ENCODE peak calls at places on chromosomes 13 and 19, in five cellular contexts. One of them, this sample, is unnamed.

GRCh38 chr13:112765734-112766133 is 75.9 kb downstream of the ATP11A start:
- DNase-seq in fibroblast of lung: no peak
- DNase-seq in keratinocyte: no peak
- DNase-seq in mammary epithelial cell: no peak
- DNase-seq in endothelial cell of umbilical vein: no peak
- DNase-seq in this sample: no peak

GRCh38 chr19:45507864-45508680 is 793 bp downstream of the VASP start:
- DNase-seq in fibroblast of lung: no peak
- DNase-seq in keratinocyte: no peak
- DNase-seq in mammary epithelial cell: no peak
- DNase-seq in endothelial cell of umbilical vein: peak; percentile 24
- DNase-seq in this sample: no peak

GRCh38 chr19:45304141-45304926 is 18.3 kb downstream of the CKM start:
- DNase-seq in fibroblast of lung: no peak
- DNase-seq in keratinocyte: no peak
- DNase-seq in mammary epithelial cell: no peak
- DNase-seq in endothelial cell of umbilical vein: no peak
- DNase-seq in this sample: no peak

GRCh38 chr19:409006-409514 is at the start of gene C2CD4C:
- DNase-seq in fibroblast of lung: no peak
- DNase-seq in keratinocyte: no peak
- DNase-seq in mammary epithelial cell: no peak
- DNase-seq in endothelial cell of umbilical vein: no peak
- DNase-seq in this sample: no peak

GRCh38 chr13:36778083-36778671 is 40.8 kb upstream of the RFXAP start:
- DNase-seq in fibroblast of lung: peak; percentile 61
- DNase-seq in keratinocyte: no peak
- DNase-seq in mammary epithelial cell: peak; percentile 27
- DNase-seq in endothelial cell of umbilical vein: no peak
- DNase-seq in this sample: peak; percentile 96

GRCh38 chr13:111140562-111141105 is 25.5 kb downstream of the ARHGEF7 start:
- DNase-seq in fibroblast of lung: no peak
- DNase-seq in keratinocyte: no peak
- DNase-seq in mammary epithelial cell: no peak
- DNase-seq in endothelial cell of umbilical vein: no peak
- DNase-seq in this sample: no peak

GRCh38 chr19:15245370-15246197 is 13.3 kb upstream of the EPHX3 start:
- DNase-seq in fibroblast of lung: no peak
- DNase-seq in keratinocyte: no peak
- DNase-seq in mammary epithelial cell: no peak
- DNase-seq in endothelial cell of umbilical vein: no peak
- DNase-seq in this sample: no peak

GRCh38 chr19:4984448-4984990 is 15.6 kb downstream of the KDM4B start:
- DNase-seq in fibroblast of lung: no peak
- DNase-seq in keratinocyte: no peak
- DNase-seq in mammary epithelial cell: no peak
- DNase-seq in endothelial cell of umbilical vein: no peak
- DNase-seq in this sample: no peak

GRCh38 chr19:18014197-18014596 is 6.2 kb downstream of the ARRDC2 start:
- DNase-seq in fibroblast of lung: no peak
- DNase-seq in keratinocyte: no peak
- DNase-seq in mammary epithelial cell: no peak
- DNase-seq in endothelial cell of umbilical vein: no peak
- DNase-seq in this sample: no peak

GRCh38 chr13:97648171-97648880 is 214.4 kb downstream of the RAP2A start:
- DNase-seq in fibroblast of lung: peak; percentile 34
- DNase-seq in keratinocyte: peak; percentile 52
- DNase-seq in mammary epithelial cell: peak; percentile 83
- DNase-seq in endothelial cell of umbilical vein: peak; percentile 88
- DNase-seq in this sample: no peak

GRCh38 chr19:46368116-46368515 is 21.2 kb downstream of the PPP5C start:
- DNase-seq in fibroblast of lung: no peak
- DNase-seq in keratinocyte: no peak
- DNase-seq in mammary epithelial cell: no peak
- DNase-seq in endothelial cell of umbilical vein: no peak
- DNase-seq in this sample: no peak

GRCh38 chr13:75415720-75416119 is 66.2 kb downstream of the TBC1D4 start:
- DNase-seq in fibroblast of lung: peak; percentile 96
- DNase-seq in keratinocyte: no peak
- DNase-seq in mammary epithelial cell: peak; percentile 42
- DNase-seq in endothelial cell of umbilical vein: peak; percentile 47
- DNase-seq in this sample: peak; percentile 92

GRCh38 chr19:47152632-47153031 is 22.0 kb downstream of the SAE1 start:
- DNase-seq in fibroblast of lung: peak; percentile 8
- DNase-seq in keratinocyte: no peak
- DNase-seq in mammary epithelial cell: peak; percentile 89
- DNase-seq in endothelial cell of umbilical vein: no peak
- DNase-seq in this sample: no peak

GRCh38 chr13:113400621-113401451 is 36.9 kb upstream of the GRTP1 start:
- DNase-seq in fibroblast of lung: no peak
- DNase-seq in keratinocyte: no peak
- DNase-seq in mammary epithelial cell: no peak
- DNase-seq in endothelial cell of umbilical vein: no peak
- DNase-seq in this sample: no peak

GRCh38 chr13:75123428-75123827 is 358.5 kb downstream of the TBC1D4 start:
- DNase-seq in fibroblast of lung: no peak
- DNase-seq in keratinocyte: no peak
- DNase-seq in mammary epithelial cell: no peak
- DNase-seq in endothelial cell of umbilical vein: no peak
- DNase-seq in this sample: no peak

GRCh38 chr13:44710576-44710975 is 134.4 kb upstream of the TSC22D1 start:
- DNase-seq in fibroblast of lung: peak; percentile 66
- DNase-seq in keratinocyte: no peak
- DNase-seq in mammary epithelial cell: peak; percentile 91
- DNase-seq in endothelial cell of umbilical vein: peak; percentile 92
- DNase-seq in this sample: peak; percentile 98
- H3K9ac ChIP-seq in fibroblast of lung: no peak overlapping the region
- H3K9ac ChIP-seq in keratinocyte: peak overlapping the region; percentile 14
- H3K9ac ChIP-seq in mammary epithelial cell: peak overlapping the region; percentile 42
- H3K9ac ChIP-seq in endothelial cell of umbilical vein: peak overlapping the region; percentile 65
- H3K9ac ChIP-seq in this sample: peak overlapping the region; percentile 57

GRCh38 chr13:49343255-49343654 is 95.5 kb downstream of the CDADC1 start:
- DNase-seq in fibroblast of lung: no peak
- DNase-seq in keratinocyte: no peak
- DNase-seq in mammary epithelial cell: no peak
- DNase-seq in endothelial cell of umbilical vein: no peak
- DNase-seq in this sample: no peak
- H3K4me2 ChIP-seq in fibroblast of lung: no peak overlapping the region
- H3K4me2 ChIP-seq in keratinocyte: no peak overlapping the region
- H3K4me2 ChIP-seq in mammary epithelial cell: no peak overlapping the region
- H3K4me2 ChIP-seq in endothelial cell of umbilical vein: no peak overlapping the region
- H3K4me2 ChIP-seq in this sample: no peak overlapping the region

GRCh38 chr19:55387736-55388497 is 2.2 kb downstream of the RPL28 start:
- DNase-seq in fibroblast of lung: no peak
- DNase-seq in keratinocyte: no peak
- DNase-seq in mammary epithelial cell: no peak
- DNase-seq in endothelial cell of umbilical vein: no peak
- DNase-seq in this sample: no peak
- H3K9ac ChIP-seq in fibroblast of lung: no peak overlapping the region
- H3K9ac ChIP-seq in keratinocyte: peak overlapping the region; percentile 92
- H3K9ac ChIP-seq in mammary epithelial cell: peak overlapping the region; percentile 90
- H3K9ac ChIP-seq in endothelial cell of umbilical vein: no peak overlapping the region
- H3K9ac ChIP-seq in this sample: peak overlapping the region; percentile 98

GRCh38 chr19:33905473-33905936 is 108.8 kb downstream of the KCTD15 start:
- DNase-seq in fibroblast of lung: no peak
- DNase-seq in keratinocyte: no peak
- DNase-seq in mammary epithelial cell: peak; percentile 18
- DNase-seq in endothelial cell of umbilical vein: peak; percentile 51
- DNase-seq in this sample: no peak
- H3K4me2 ChIP-seq in fibroblast of lung: no peak overlapping the region
- H3K4me2 ChIP-seq in keratinocyte: peak overlapping the region; percentile 70
- H3K4me2 ChIP-seq in mammary epithelial cell: peak overlapping the region; percentile 92
- H3K4me2 ChIP-seq in endothelial cell of umbilical vein: peak overlapping the region; percentile 53
- H3K4me2 ChIP-seq in this sample: peak overlapping the region; percentile 79

DNA sequence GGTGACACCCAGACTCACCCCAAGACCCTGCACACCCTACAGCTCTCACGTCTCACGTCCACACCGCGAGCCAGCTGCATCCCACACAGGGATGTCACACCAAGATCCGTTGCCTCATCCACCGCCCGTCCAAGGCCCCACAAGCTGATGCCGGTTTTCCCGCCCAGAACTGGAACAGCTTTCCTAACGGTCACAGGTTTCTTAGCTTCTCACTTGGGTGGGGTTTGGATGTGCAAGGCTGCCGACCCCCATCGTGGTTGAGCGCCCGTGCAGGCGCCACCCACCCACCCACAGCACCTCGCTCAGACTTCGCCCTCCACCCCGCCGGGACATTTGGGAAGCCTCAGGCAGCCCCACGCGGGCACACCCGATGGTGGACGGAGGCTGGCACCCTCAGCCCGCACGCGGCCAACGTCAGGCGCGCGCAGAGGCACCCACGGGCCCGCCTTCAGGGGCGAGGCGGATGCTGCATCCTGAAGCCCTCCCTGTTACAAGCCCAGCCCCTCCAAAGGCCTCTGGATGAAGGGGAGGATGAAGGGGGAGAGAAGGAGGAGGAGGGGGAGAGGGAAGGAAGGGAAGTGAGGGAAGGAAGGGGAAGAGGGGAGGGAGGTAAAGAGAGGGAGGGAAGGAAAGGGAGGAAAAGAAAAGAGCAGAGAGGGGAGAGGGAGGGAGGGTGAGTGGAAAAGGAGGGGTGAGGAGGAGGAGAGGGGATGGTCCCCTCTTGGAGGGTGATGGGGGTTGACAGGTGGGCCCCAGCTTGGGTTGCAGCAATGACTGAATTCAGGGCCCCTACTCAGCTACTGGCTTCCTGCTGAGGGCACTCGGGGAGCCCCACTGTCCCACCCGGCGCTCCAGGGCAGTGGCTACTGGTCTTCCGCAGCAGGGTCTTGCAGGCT is 12.8 kb downstream of the ONECUT3 start:
- DNase-seq in fibroblast of lung: no peak
- DNase-seq in keratinocyte: no peak
- DNase-seq in mammary epithelial cell: no peak
- DNase-seq in endothelial cell of umbilical vein: no peak
- DNase-seq in this sample: no peak
- H3K9ac ChIP-seq in fibroblast of lung: no peak overlapping the region
- H3K9ac ChIP-seq in keratinocyte: no peak overlapping the region
- H3K9ac ChIP-seq in mammary epithelial cell: no peak overlapping the region
- H3K9ac ChIP-seq in endothelial cell of umbilical vein: no peak overlapping the region
- H3K9ac ChIP-seq in this sample: no peak overlapping the region

GRCh38 chr13:50026788-50027473 is 11.7 kb downstream of the KCNRG start:
- DNase-seq in fibroblast of lung: no peak
- DNase-seq in keratinocyte: no peak
- DNase-seq in mammary epithelial cell: no peak
- DNase-seq in endothelial cell of umbilical vein: no peak
- DNase-seq in this sample: no peak
- H3K4me2 ChIP-seq in fibroblast of lung: no peak overlapping the region
- H3K4me2 ChIP-seq in keratinocyte: no peak overlapping the region
- H3K4me2 ChIP-seq in mammary epithelial cell: no peak overlapping the region
- H3K4me2 ChIP-seq in endothelial cell of umbilical vein: no peak overlapping the region
- H3K4me2 ChIP-seq in this sample: no peak overlapping the region

GRCh38 chr13:48547663-48548092 is 14.8 kb upstream of the RCBTB2 start:
- DNase-seq in fibroblast of lung: no peak
- DNase-seq in keratinocyte: no peak
- DNase-seq in mammary epithelial cell: no peak
- DNase-seq in endothelial cell of umbilical vein: no peak
- DNase-seq in this sample: no peak

GRCh38 chr13:48542138-48542537 is 9.3 kb upstream of the RCBTB2 start:
- DNase-seq in fibroblast of lung: no peak
- DNase-seq in keratinocyte: no peak
- DNase-seq in mammary epithelial cell: no peak
- DNase-seq in endothelial cell of umbilical vein: no peak
- DNase-seq in this sample: no peak

GRCh38 chr13:48545608-48546007 is 12.7 kb upstream of the RCBTB2 start:
- DNase-seq in fibroblast of lung: no peak
- DNase-seq in keratinocyte: no peak
- DNase-seq in mammary epithelial cell: no peak
- DNase-seq in endothelial cell of umbilical vein: no peak
- DNase-seq in this sample: no peak

GRCh38 chr13:48539550-48539949 is 6.7 kb upstream of the RCBTB2 start:
- DNase-seq in fibroblast of lung: no peak
- DNase-seq in keratinocyte: no peak
- DNase-seq in mammary epithelial cell: no peak
- DNase-seq in endothelial cell of umbilical vein: no peak
- DNase-seq in this sample: no peak

GRCh38 chr13:48542581-48543341 is 9.9 kb upstream of the RCBTB2 start:
- DNase-seq in fibroblast of lung: peak; percentile 26
- DNase-seq in keratinocyte: no peak
- DNase-seq in mammary epithelial cell: no peak
- DNase-seq in endothelial cell of umbilical vein: peak; percentile 86
- DNase-seq in this sample: peak; percentile 7
- H3K9ac ChIP-seq in fibroblast of lung: no peak overlapping the region
- H3K9ac ChIP-seq in keratinocyte: no peak overlapping the region
- H3K9ac ChIP-seq in mammary epithelial cell: no peak overlapping the region
- H3K9ac ChIP-seq in endothelial cell of umbilical vein: no peak overlapping the region
- H3K9ac ChIP-seq in this sample: no peak overlapping the region